ENCODE peak calls at places on chromosomes 16 and 17, in eight cellular contexts. One of them, this sample, is unnamed.

GRCh38 chr16:67207857-67208524 is 9.1 kb downstream of the ELMO3 start:
- DNase-seq in heart left ventricle: no peak
- DNase-seq in GM12864: no peak
- DNase-seq in CD4-positive, alpha-beta T cell: no peak
- DNase-seq in adrenal gland: peak; percentile 76
- DNase-seq in activated CD8-positive, alpha-beta T cell treated with anti-CD3 and anti-CD28 coated beads for 36 hours: no peak
- DNase-seq in IMR-90: peak; percentile 44
- DNase-seq in AG04450: no peak
- DNase-seq in this sample: peak; percentile 35

GRCh38 chr16:28258571-28258970 is 33.8 kb upstream of the SBK1 start:
- DNase-seq in heart left ventricle: peak; percentile 77
- DNase-seq in GM12864: no peak
- DNase-seq in CD4-positive, alpha-beta T cell: no peak
- DNase-seq in adrenal gland: peak; percentile 33
- DNase-seq in activated CD8-positive, alpha-beta T cell treated with anti-CD3 and anti-CD28 coated beads for 36 hours: no peak
- DNase-seq in IMR-90: peak; percentile 4
- DNase-seq in AG04450: no peak
- DNase-seq in this sample: peak; percentile 9

GRCh38 chr16:74720579-74720978 is 19.9 kb upstream of the MLKL start:
- DNase-seq in heart left ventricle: no peak
- DNase-seq in GM12864: no peak
- DNase-seq in CD4-positive, alpha-beta T cell: no peak
- DNase-seq in adrenal gland: no peak
- DNase-seq in activated CD8-positive, alpha-beta T cell treated with anti-CD3 and anti-CD28 coated beads for 36 hours: no peak
- DNase-seq in IMR-90: no peak
- DNase-seq in AG04450: no peak
- DNase-seq in this sample: no peak

GRCh38 chr17:17091276-17091675 is 49.0 kb downstream of the MPRIP start:
- DNase-seq in heart left ventricle: no peak
- DNase-seq in GM12864: no peak
- DNase-seq in CD4-positive, alpha-beta T cell: no peak
- DNase-seq in adrenal gland: no peak
- DNase-seq in activated CD8-positive, alpha-beta T cell treated with anti-CD3 and anti-CD28 coated beads for 36 hours: no peak
- DNase-seq in IMR-90: no peak
- DNase-seq in AG04450: no peak
- DNase-seq in this sample: no peak

GRCh38 chr16:87332150-87332549 is 15.0 kb upstream of the C16orf95 start:
- DNase-seq in heart left ventricle: peak; percentile 53
- DNase-seq in GM12864: no peak
- DNase-seq in CD4-positive, alpha-beta T cell: no peak
- DNase-seq in adrenal gland: peak; percentile 66
- DNase-seq in activated CD8-positive, alpha-beta T cell treated with anti-CD3 and anti-CD28 coated beads for 36 hours: no peak
- DNase-seq in IMR-90: peak; percentile 52
- DNase-seq in AG04450: no peak
- DNase-seq in this sample: no peak

GRCh38 chr16:55367796-55368195 is 43.8 kb downstream of the IRX6 start:
- DNase-seq in heart left ventricle: no peak
- DNase-seq in GM12864: no peak
- DNase-seq in CD4-positive, alpha-beta T cell: no peak
- DNase-seq in adrenal gland: no peak
- DNase-seq in activated CD8-positive, alpha-beta T cell treated with anti-CD3 and anti-CD28 coated beads for 36 hours: no peak
- DNase-seq in IMR-90: peak; percentile 20
- DNase-seq in AG04450: no peak
- DNase-seq in this sample: peak; percentile 91

GRCh38 chr17:55201609-55201932 is 63.2 kb upstream of the HLF start:
- DNase-seq in heart left ventricle: no peak
- DNase-seq in GM12864: no peak
- DNase-seq in CD4-positive, alpha-beta T cell: no peak
- DNase-seq in adrenal gland: no peak
- DNase-seq in activated CD8-positive, alpha-beta T cell treated with anti-CD3 and anti-CD28 coated beads for 36 hours: no peak
- DNase-seq in IMR-90: no peak
- DNase-seq in AG04450: no peak
- DNase-seq in this sample: no peak

GRCh38 chr16:58028541-58029070 is 3.1 kb downstream of the MMP15 start:
- DNase-seq in heart left ventricle: peak; percentile 66
- DNase-seq in GM12864: no peak
- DNase-seq in CD4-positive, alpha-beta T cell: no peak
- DNase-seq in adrenal gland: peak; percentile 29
- DNase-seq in activated CD8-positive, alpha-beta T cell treated with anti-CD3 and anti-CD28 coated beads for 36 hours: no peak
- DNase-seq in IMR-90: no peak
- DNase-seq in AG04450: no peak
- DNase-seq in this sample: no peak

GRCh38 chr17:33778505-33779398 is 476.3 kb upstream of the CCL2 start:
- DNase-seq in heart left ventricle: no peak
- DNase-seq in GM12864: peak; percentile 15
- DNase-seq in CD4-positive, alpha-beta T cell: no peak
- DNase-seq in adrenal gland: peak; percentile 58
- DNase-seq in activated CD8-positive, alpha-beta T cell treated with anti-CD3 and anti-CD28 coated beads for 36 hours: peak; percentile 44
- DNase-seq in IMR-90: peak; percentile 69
- DNase-seq in AG04450: peak; percentile 45
- DNase-seq in this sample: peak; percentile 65

GRCh38 chr17:79603771-79604170 is 7.1 kb downstream of the RBFOX3 start:
- DNase-seq in heart left ventricle: no peak
- DNase-seq in GM12864: no peak
- DNase-seq in CD4-positive, alpha-beta T cell: no peak
- DNase-seq in adrenal gland: no peak
- DNase-seq in activated CD8-positive, alpha-beta T cell treated with anti-CD3 and anti-CD28 coated beads for 36 hours: no peak
- DNase-seq in IMR-90: no peak
- DNase-seq in AG04450: no peak
- DNase-seq in this sample: no peak

GRCh38 chr16:79776243-79776884 is 175.8 kb upstream of the MAF start:
- DNase-seq in heart left ventricle: no peak
- DNase-seq in GM12864: no peak
- DNase-seq in CD4-positive, alpha-beta T cell: no peak
- DNase-seq in adrenal gland: no peak
- DNase-seq in activated CD8-positive, alpha-beta T cell treated with anti-CD3 and anti-CD28 coated beads for 36 hours: no peak
- DNase-seq in IMR-90: no peak
- DNase-seq in AG04450: no peak
- DNase-seq in this sample: peak; percentile 58

GRCh38 chr17:29838961-29839360 is 91.1 kb downstream of the SSH2 start:
- DNase-seq in heart left ventricle: no peak
- DNase-seq in GM12864: no peak
- DNase-seq in CD4-positive, alpha-beta T cell: no peak
- DNase-seq in adrenal gland: no peak
- DNase-seq in activated CD8-positive, alpha-beta T cell treated with anti-CD3 and anti-CD28 coated beads for 36 hours: no peak
- DNase-seq in IMR-90: peak; percentile 44
- DNase-seq in AG04450: no peak
- DNase-seq in this sample: peak; percentile 65

GRCh38 chr17:49029841-49030240 is 32.7 kb downstream of the IGF2BP1 start:
- DNase-seq in heart left ventricle: no peak
- DNase-seq in GM12864: no peak
- DNase-seq in CD4-positive, alpha-beta T cell: no peak
- DNase-seq in adrenal gland: no peak
- DNase-seq in activated CD8-positive, alpha-beta T cell treated with anti-CD3 and anti-CD28 coated beads for 36 hours: no peak
- DNase-seq in IMR-90: no peak
- DNase-seq in AG04450: no peak
- DNase-seq in this sample: peak; percentile 51

GRCh38 chr16:55502801-55503366 is 6.0 kb upstream of the LPCAT2 start:
- DNase-seq in heart left ventricle: peak; percentile 91
- DNase-seq in GM12864: no peak
- DNase-seq in CD4-positive, alpha-beta T cell: no peak
- DNase-seq in adrenal gland: peak; percentile 94
- DNase-seq in activated CD8-positive, alpha-beta T cell treated with anti-CD3 and anti-CD28 coated beads for 36 hours: no peak
- DNase-seq in IMR-90: peak; percentile 93
- DNase-seq in AG04450: peak; percentile 91
- DNase-seq in this sample: peak; percentile 84

GRCh38 chr17:55495239-55495638 is 16.0 kb downstream of the SMIM36 start:
- DNase-seq in heart left ventricle: no peak
- DNase-seq in GM12864: no peak
- DNase-seq in CD4-positive, alpha-beta T cell: no peak
- DNase-seq in adrenal gland: no peak
- DNase-seq in activated CD8-positive, alpha-beta T cell treated with anti-CD3 and anti-CD28 coated beads for 36 hours: no peak
- DNase-seq in IMR-90: no peak
- DNase-seq in AG04450: no peak
- DNase-seq in this sample: no peak

GRCh38 chr16:80280557-80280956 is 260.2 kb upstream of the DYNLRB2 start:
- DNase-seq in heart left ventricle: no peak
- DNase-seq in GM12864: no peak
- DNase-seq in CD4-positive, alpha-beta T cell: no peak
- DNase-seq in adrenal gland: no peak
- DNase-seq in activated CD8-positive, alpha-beta T cell treated with anti-CD3 and anti-CD28 coated beads for 36 hours: no peak
- DNase-seq in IMR-90: peak; percentile 35
- DNase-seq in AG04450: no peak
- DNase-seq in this sample: no peak

GRCh38 chr17:12744298-12744697 is 45.0 kb upstream of the ARHGAP44 start:
- DNase-seq in heart left ventricle: no peak
- DNase-seq in GM12864: no peak
- DNase-seq in CD4-positive, alpha-beta T cell: no peak
- DNase-seq in adrenal gland: no peak
- DNase-seq in activated CD8-positive, alpha-beta T cell treated with anti-CD3 and anti-CD28 coated beads for 36 hours: no peak
- DNase-seq in IMR-90: peak; percentile 69
- DNase-seq in AG04450: no peak
- DNase-seq in this sample: peak; percentile 19

GRCh38 chr17:47744168-47745036 is 11.4 kb downstream of the TBX21 start:
- DNase-seq in heart left ventricle: no peak
- DNase-seq in GM12864: no peak
- DNase-seq in CD4-positive, alpha-beta T cell: no peak
- DNase-seq in adrenal gland: no peak
- DNase-seq in activated CD8-positive, alpha-beta T cell treated with anti-CD3 and anti-CD28 coated beads for 36 hours: no peak
- DNase-seq in IMR-90: no peak
- DNase-seq in AG04450: no peak
- DNase-seq in this sample: no peak

GRCh38 chr16:12235110-12235509 is 258.6 kb downstream of the SNX29 start:
- DNase-seq in heart left ventricle: no peak
- DNase-seq in GM12864: no peak
- DNase-seq in CD4-positive, alpha-beta T cell: no peak
- DNase-seq in adrenal gland: no peak
- DNase-seq in activated CD8-positive, alpha-beta T cell treated with anti-CD3 and anti-CD28 coated beads for 36 hours: no peak
- DNase-seq in IMR-90: no peak
- DNase-seq in AG04450: no peak
- DNase-seq in this sample: no peak

GRCh38 chr17:60229189-60229802 is 79.5 kb downstream of the CA4 start:
- DNase-seq in heart left ventricle: no peak
- DNase-seq in GM12864: no peak
- DNase-seq in CD4-positive, alpha-beta T cell: no peak
- DNase-seq in adrenal gland: no peak
- DNase-seq in activated CD8-positive, alpha-beta T cell treated with anti-CD3 and anti-CD28 coated beads for 36 hours: no peak
- DNase-seq in IMR-90: peak; percentile 63
- DNase-seq in AG04450: no peak
- DNase-seq in this sample: peak; percentile 44

GRCh38 chr16:64153718-64154117 is 968.1 kb downstream of the CDH11 start:
- DNase-seq in heart left ventricle: no peak
- DNase-seq in GM12864: no peak
- DNase-seq in CD4-positive, alpha-beta T cell: no peak
- DNase-seq in adrenal gland: no peak
- DNase-seq in activated CD8-positive, alpha-beta T cell treated with anti-CD3 and anti-CD28 coated beads for 36 hours: no peak
- DNase-seq in IMR-90: peak; percentile 22
- DNase-seq in AG04450: no peak
- DNase-seq in this sample: peak; percentile 52

GRCh38 chr16:12157510-12158093 is 181.1 kb downstream of the SNX29 start:
- DNase-seq in heart left ventricle: no peak
- DNase-seq in GM12864: no peak
- DNase-seq in CD4-positive, alpha-beta T cell: no peak
- DNase-seq in adrenal gland: no peak
- DNase-seq in activated CD8-positive, alpha-beta T cell treated with anti-CD3 and anti-CD28 coated beads for 36 hours: no peak
- DNase-seq in IMR-90: peak; percentile 67
- DNase-seq in AG04450: no peak
- DNase-seq in this sample: peak; percentile 82

GRCh38 chr17:43949777-43950176 is 4.0 kb downstream of the PYY start:
- DNase-seq in heart left ventricle: no peak
- DNase-seq in GM12864: no peak
- DNase-seq in CD4-positive, alpha-beta T cell: no peak
- DNase-seq in adrenal gland: no peak
- DNase-seq in activated CD8-positive, alpha-beta T cell treated with anti-CD3 and anti-CD28 coated beads for 36 hours: no peak
- DNase-seq in IMR-90: no peak
- DNase-seq in AG04450: no peak
- DNase-seq in this sample: peak; percentile 29
- TF ChIP-seq CTCF in heart left ventricle: no peak
- TF ChIP-seq CTCF in GM12864: no peak
- TF ChIP-seq CTCF in CD4-positive, alpha-beta T cell: no peak
- TF ChIP-seq CTCF in adrenal gland: no peak
- TF ChIP-seq CTCF in activated CD8-positive, alpha-beta T cell treated with anti-CD3 and anti-CD28 coated beads for 36 hours: no peak
- TF ChIP-seq CTCF in IMR-90: no peak
- TF ChIP-seq CTCF in AG04450: no peak
- TF ChIP-seq CTCF in this sample: peak; percentile 20

DNA sequence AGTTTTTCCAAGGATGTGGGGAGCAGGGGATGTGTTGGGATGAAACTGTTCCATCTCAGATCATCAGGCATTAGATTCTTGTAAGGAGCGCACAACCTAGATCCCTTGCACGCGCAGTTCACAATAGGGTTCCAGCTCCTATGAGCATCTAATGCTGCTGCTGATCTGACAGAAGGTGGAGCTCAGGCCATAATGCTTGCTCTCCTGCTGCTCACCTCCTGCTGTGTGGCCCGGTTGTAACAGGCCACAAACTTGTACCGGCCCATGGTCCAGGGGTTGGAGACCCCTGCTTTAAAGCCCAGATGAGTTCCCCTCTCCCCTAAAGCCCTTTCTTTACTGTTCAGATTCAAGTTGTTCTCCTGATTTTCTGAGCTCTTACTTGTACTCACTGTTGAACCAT is 44.8 kb downstream of the RNF135 start:
- DNase-seq in heart left ventricle: no peak
- DNase-seq in GM12864: no peak
- DNase-seq in CD4-positive, alpha-beta T cell: no peak
- DNase-seq in adrenal gland: no peak
- DNase-seq in activated CD8-positive, alpha-beta T cell treated with anti-CD3 and anti-CD28 coated beads for 36 hours: no peak
- DNase-seq in IMR-90: no peak
- DNase-seq in AG04450: no peak
- DNase-seq in this sample: no peak
- TF ChIP-seq CTCF in heart left ventricle: no peak
- TF ChIP-seq CTCF in GM12864: no peak
- TF ChIP-seq CTCF in CD4-positive, alpha-beta T cell: no peak
- TF ChIP-seq CTCF in adrenal gland: no peak
- TF ChIP-seq CTCF in activated CD8-positive, alpha-beta T cell treated with anti-CD3 and anti-CD28 coated beads for 36 hours: no peak
- TF ChIP-seq CTCF in IMR-90: no peak
- TF ChIP-seq CTCF in AG04450: no peak
- TF ChIP-seq CTCF in this sample: no peak

GRCh38 chr16:52861614-52862022 is 191.1 kb downstream of the CHD9NB start:
- DNase-seq in heart left ventricle: no peak
- DNase-seq in GM12864: no peak
- DNase-seq in CD4-positive, alpha-beta T cell: no peak
- DNase-seq in adrenal gland: no peak
- DNase-seq in activated CD8-positive, alpha-beta T cell treated with anti-CD3 and anti-CD28 coated beads for 36 hours: no peak
- DNase-seq in IMR-90: no peak
- DNase-seq in AG04450: no peak
- DNase-seq in this sample: no peak
- TF ChIP-seq CTCF in heart left ventricle: no peak
- TF ChIP-seq CTCF in GM12864: no peak
- TF ChIP-seq CTCF in CD4-positive, alpha-beta T cell: no peak
- TF ChIP-seq CTCF in adrenal gland: peak; percentile 27
- TF ChIP-seq CTCF in activated CD8-positive, alpha-beta T cell treated with anti-CD3 and anti-CD28 coated beads for 36 hours: no peak
- TF ChIP-seq CTCF in IMR-90: peak; percentile 7
- TF ChIP-seq CTCF in AG04450: no peak
- TF ChIP-seq CTCF in this sample: no peak

DNA sequence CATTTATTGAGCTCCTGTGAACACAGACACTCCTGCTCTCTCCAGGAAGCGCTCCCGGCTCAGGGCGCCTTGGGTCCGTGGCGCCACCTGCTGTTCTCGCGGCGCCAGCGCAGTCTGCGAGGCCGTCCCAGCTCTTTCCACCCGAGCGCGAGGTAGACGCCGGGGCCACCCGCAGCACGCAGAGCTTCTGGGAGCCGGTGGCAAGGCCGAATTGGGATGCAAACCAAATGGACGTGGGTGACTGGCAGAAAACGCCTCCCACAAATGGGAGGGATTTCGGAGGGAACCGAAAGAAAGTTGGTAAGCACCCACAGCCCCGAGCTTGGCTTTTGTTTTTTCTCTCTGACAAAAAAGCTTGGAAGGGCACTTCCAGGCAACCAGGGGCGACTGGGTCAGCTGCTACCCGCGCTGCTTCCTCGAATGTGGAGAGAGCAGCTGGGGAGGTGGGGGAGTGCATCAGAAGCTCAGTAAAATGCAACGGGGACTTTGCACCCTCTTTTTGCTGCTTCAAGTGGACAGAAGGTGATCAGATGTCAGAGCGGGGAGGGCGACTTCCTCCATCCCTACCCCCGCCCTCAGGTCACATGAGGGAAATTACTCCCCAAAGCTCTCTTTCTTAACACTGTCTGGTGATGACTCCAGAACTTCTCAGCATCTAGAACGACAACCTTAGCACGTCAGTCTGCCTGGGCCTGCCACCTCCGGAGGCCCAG is 13.5 kb upstream of the N4BP1 start:
- DNase-seq in heart left ventricle: peak; percentile 93
- DNase-seq in GM12864: no peak
- DNase-seq in CD4-positive, alpha-beta T cell: peak; percentile 64
- DNase-seq in adrenal gland: peak; percentile 91
- DNase-seq in activated CD8-positive, alpha-beta T cell treated with anti-CD3 and anti-CD28 coated beads for 36 hours: peak; percentile 82
- DNase-seq in IMR-90: peak; percentile 75
- DNase-seq in AG04450: peak; percentile 71
- DNase-seq in this sample: peak; percentile 89
- TF ChIP-seq CTCF in heart left ventricle: peak; percentile 99
- TF ChIP-seq CTCF in GM12864: peak; percentile 96
- TF ChIP-seq CTCF in CD4-positive, alpha-beta T cell: peak; percentile 99
- TF ChIP-seq CTCF in adrenal gland: peak; percentile 98
- TF ChIP-seq CTCF in activated CD8-positive, alpha-beta T cell treated with anti-CD3 and anti-CD28 coated beads for 36 hours: peak; percentile 95
- TF ChIP-seq CTCF in IMR-90: peak; percentile 98
- TF ChIP-seq CTCF in AG04450: peak; percentile 99
- TF ChIP-seq CTCF in this sample: peak; percentile 92